ENCODE peak calls at places on chromosomes 11 and 22, in seven cellular contexts. J, P, I, G, V, H and R are unnamed samples.

GRCh38 chr22:24952837-24953293 is 349 bp downstream of the KIAA1671 start:
- DNase-seq in V (no peak), H (peak), G (peak), I (peak), P (peak), J (no peak), R (peak)

GRCh38 chr11:12162652-12163051 is 52.3 kb downstream of the MICAL2 start:
- DNase-seq in G (no peak), V (no peak), H (no peak), J (no peak), I (no peak), P (no peak), R (no peak)

GRCh38 chr11:12301379-12301778 is 76.0 kb upstream of the PARVA start:
- DNase-seq in J (no peak), I (no peak), V (no peak), G (no peak), P (no peak), H (no peak), R (no peak)

GRCh38 chr11:68306636-68307035 is 5.8 kb upstream of the LRP5 start:
- DNase-seq in H (no peak), P (no peak), G (no peak), I (no peak), J (no peak), V (no peak), R (no peak)

GRCh38 chr11:18617688-18618340 is 16.3 kb downstream of the SPTY2D1 start:
- DNase-seq in G (peak), I (no peak), P (no peak), J (no peak), V (peak), H (no peak), R (no peak)

GRCh38 chr11:16347928-16348685 is 8.2 kb downstream of the SOX6 start:
- DNase-seq in H (no peak), G (no peak), J (no peak), P (no peak), V (no peak), I (peak), R (no peak)

GRCh38 chr11:120172921-120173705 is 35.2 kb upstream of the TRIM29 start:
- DNase-seq in G (no peak), J (no peak), H (peak), V (no peak), P (no peak), I (no peak), R (peak)

GRCh38 chr11:129639300-129639699 is 176.3 kb upstream of the TMEM45B start:
- DNase-seq in V (no peak), G (peak), H (no peak), P (no peak), J (peak), I (peak), R (no peak)

GRCh38 chr11:129947474-129947873 is 52.1 kb upstream of the NFRKB start:
- DNase-seq in H (no peak), G (no peak), P (no peak), V (no peak), J (no peak), I (no peak), R (no peak)

GRCh38 chr11:125082611-125083311 is 19.7 kb downstream of the SLC37A2 start:
- DNase-seq in G (peak), I (peak), J (peak), H (no peak), P (no peak), V (no peak), R (peak)

GRCh38 chr22:19759459-19759993 is 1.1 kb upstream of the TBX1 start:
- DNase-seq in V (no peak), H (no peak), J (no peak), I (no peak), G (no peak), P (no peak), R (no peak)

GRCh38 chr11:78727816-78728215 is 153.2 kb upstream of the NARS2 start:
- DNase-seq in G (no peak), P (no peak), H (no peak), V (no peak), J (no peak), I (no peak), R (no peak)

GRCh38 chr11:93770160-93770559 is 13.9 kb upstream of the MED17 start:
- DNase-seq in V (no peak), I (no peak), P (no peak), H (no peak), J (no peak), G (no peak), R (no peak)

GRCh38 chr11:93773601-93774200 is 10.4 kb upstream of the MED17 start:
- DNase-seq in G (no peak), J (no peak), P (no peak), I (no peak), V (no peak), H (no peak), R (no peak)

GRCh38 chr11:93772123-93772522 is 12.0 kb upstream of the MED17 start:
- DNase-seq in H (no peak), G (no peak), J (no peak), P (no peak), I (no peak), V (no peak), R (no peak)

GRCh38 chr11:93773045-93773477 is 11.0 kb upstream of the MED17 start:
- DNase-seq in H (no peak), I (no peak), P (no peak), J (no peak), G (no peak), V (no peak), R (no peak)

GRCh38 chr11:93775289-93775688 is 8.8 kb upstream of the MED17 start:
- DNase-seq in J (no peak), P (no peak), I (no peak), G (peak), H (no peak), V (no peak), R (no peak)
- TF ChIP-seq CTCF in J (peak), P (no peak), I (peak), G (peak), H (peak), V (peak), R (no peak)

DNA sequence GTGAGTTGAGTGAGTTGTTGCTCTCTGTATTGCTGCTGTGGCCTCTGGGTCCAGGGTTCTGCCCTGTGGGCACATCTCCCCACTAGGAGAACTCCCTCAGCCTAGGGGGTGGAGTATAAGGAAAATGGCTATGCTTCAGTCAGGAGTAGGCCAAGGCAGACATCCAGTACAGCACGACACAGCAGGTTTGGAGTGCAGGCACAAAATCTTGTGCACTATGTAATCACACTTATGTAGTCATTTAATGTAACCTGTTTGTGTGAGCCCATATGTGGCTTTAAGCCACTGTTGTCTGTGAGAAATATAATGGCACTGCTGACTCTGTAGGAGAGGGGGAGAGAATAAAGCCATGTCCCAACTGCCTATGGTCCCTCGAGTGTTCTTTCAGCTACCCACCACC is 90.1 kb downstream of the CCDC83 start:
- DNase-seq in J (no peak), V (no peak), I (no peak), P (no peak), G (no peak), H (no peak), R (no peak)
- TF ChIP-seq CTCF in J (no peak), V (no peak), I (no peak), P (no peak), G (no peak), H (no peak), R (no peak)

GRCh38 chr22:50215297-50216049 is 14.7 kb downstream of the SELENOO start:
- DNase-seq in V (no peak), J (no peak), H (no peak), G (no peak), P (no peak), I (no peak), R (no peak)

GRCh38 chr22:50218153-50218995 is 17.6 kb downstream of the SELENOO start:
- DNase-seq in P (peak), G (no peak), I (no peak), V (no peak), J (no peak), H (no peak), R (no peak)

GRCh38 chr22:50217543-50218152 is 16.8 kb downstream of the SELENOO start:
- DNase-seq in J (no peak), P (no peak), I (no peak), V (no peak), H (no peak), G (no peak), R (no peak)

GRCh38 chr22:50216161-50216683 is 15.4 kb downstream of the SELENOO start:
- DNase-seq in G (no peak), V (no peak), J (no peak), I (no peak), H (no peak), P (no peak), R (no peak)

DNA sequence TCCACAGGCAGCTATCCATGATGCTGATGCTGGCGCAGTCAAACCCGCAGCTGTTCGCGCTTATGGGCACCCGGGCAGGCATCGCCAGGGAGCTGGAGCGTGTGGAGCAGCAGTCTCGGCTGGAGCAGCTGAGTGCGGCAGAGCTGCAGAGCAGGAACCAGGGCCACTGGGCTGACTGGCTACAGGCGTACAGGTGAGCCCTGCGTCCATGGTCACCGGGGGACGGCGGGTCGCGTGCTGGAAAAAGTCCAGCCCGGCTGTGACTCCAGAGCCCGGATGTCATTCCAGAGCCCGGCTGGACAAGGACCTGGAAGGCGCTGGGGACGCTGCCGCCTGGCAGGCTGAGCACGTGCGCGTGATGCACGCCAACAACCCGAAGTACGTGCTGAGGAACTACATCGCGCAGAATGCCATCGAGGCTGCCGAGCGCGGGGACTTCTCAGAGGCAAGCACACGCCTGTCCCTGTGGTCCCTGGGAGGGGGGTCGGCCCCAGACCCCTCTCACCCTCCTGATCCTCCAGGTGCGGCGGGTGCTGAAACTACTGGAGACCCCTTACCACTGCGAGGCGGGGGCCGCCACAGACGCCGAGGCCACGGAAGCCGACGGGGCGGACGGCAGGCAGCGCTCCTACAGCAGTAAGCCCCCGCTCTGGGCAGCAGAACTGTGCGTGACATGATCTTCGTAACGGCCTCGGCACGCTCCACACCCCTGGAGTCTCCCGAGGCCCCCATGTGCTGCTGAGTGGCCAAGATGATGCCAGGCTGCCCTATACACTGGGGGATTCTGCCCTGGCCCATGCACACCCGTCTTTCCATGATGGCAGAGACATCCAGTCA is 16.1 kb downstream of the SELENOO start:
- DNase-seq in H (no peak), I (no peak), V (no peak), P (no peak), G (no peak), J (no peak), R (no peak)
- TF ChIP-seq CTCF in H (no peak), I (no peak), V (no peak), P (no peak), G (no peak), J (no peak), R (no peak)

GRCh38 chr11:97140885-97141494 is 751.2 kb downstream of the JRKL start:
- DNase-seq in V (peak), P (no peak), I (peak), H (no peak), J (no peak), G (no peak), R (no peak)
- TF ChIP-seq CTCF in V (peak), P (peak), I (peak), H (peak), J (peak), G (peak), R (peak)

GRCh38 chr22:22834783-22835182 is 52.8 kb upstream of the IGLL5 start:
- DNase-seq in G (no peak), H (no peak), P (no peak), J (no peak), I (no peak), V (no peak), R (no peak)

GRCh38 chr22:22833488-22833887 is 54.1 kb upstream of the IGLL5 start:
- DNase-seq in I (no peak), G (no peak), J (no peak), V (no peak), H (no peak), P (no peak), R (no peak)

GRCh38 chr22:22835242-22835641 is 52.4 kb upstream of the IGLL5 start:
- DNase-seq in G (no peak), I (no peak), P (no peak), J (no peak), V (no peak), H (no peak), R (no peak)

GRCh38 chr22:22833059-22833458 is 54.6 kb upstream of the IGLL5 start:
- DNase-seq in P (no peak), G (no peak), H (no peak), V (no peak), J (no peak), I (no peak), R (no peak)

DNA sequence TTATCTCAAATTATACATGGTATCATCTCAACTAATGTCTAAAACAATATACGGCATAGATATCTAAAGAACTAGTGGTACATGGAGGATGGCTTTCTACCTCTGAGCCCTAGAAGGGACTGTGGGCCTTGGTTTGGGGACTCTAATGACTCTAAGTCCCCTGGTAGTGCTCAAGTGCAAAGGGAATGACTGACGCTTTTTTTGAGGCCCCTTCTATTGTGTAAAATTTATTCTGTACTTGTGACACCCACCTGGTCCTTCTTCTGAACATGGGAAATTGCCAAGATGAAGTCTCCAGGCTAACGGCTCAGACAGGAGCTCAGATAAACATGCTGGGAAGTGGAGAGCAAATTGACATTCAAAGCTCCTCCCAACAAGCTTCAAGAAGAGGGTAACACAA is 53.4 kb upstream of the IGLL5 start:
- DNase-seq in J (no peak), H (no peak), G (no peak), V (no peak), I (no peak), P (no peak), R (no peak)
- TF ChIP-seq CTCF in J (no peak), H (no peak), G (no peak), V (no peak), I (no peak), P (no peak), R (no peak)

DNA sequence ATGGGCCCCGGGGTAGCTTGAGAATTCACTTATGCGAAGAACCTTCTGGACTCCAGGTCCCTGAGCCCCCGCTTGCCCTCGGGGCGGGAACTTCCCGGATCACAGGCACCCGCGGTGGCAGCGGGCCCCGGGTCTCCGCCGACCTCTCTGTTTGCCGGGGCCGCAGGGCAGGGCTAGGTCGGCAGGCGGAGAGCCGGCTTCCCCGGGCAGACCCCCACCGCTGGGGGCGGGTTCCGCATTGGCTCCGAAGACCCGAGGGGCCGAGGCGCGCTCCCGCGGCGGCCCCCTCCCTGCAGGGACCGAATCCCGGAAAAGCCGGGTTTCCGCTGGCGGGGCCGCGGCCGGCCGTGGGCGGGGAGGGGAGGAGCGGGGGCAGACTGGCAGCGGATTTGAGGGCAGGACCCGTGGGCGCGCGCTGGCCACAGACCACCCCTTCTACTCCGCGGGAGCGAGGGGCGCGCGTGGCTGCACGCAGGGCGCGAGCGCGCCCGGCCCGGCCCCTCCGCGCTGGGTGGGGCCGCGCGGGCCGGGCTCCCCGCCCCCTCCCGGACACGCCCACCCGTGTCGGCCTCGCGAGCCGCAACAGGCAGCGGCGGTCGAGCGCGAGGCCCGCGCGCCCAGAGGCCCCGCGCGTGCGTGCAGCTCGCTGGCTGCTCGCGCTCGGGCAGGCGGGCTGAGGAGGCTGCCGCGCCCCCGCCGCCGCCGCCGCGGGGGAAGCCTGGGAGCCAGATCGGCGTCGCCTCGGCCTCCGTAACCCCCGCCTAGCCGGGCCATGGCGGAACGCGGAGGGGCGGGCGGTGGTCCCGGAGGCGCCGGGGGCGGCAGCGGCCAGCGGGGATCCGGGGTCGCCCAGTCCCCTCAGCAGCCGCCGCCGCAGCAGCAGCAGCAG is at the start of gene PACS1:
- DNase-seq in G (peak), H (peak), J (peak), V (peak), I (peak), P (peak), R (peak)
- TF ChIP-seq CTCF in G (no peak), H (peak), J (no peak), V (no peak), I (peak), P (no peak), R (no peak)

GRCh38 chr11:73734996-73735395 is 25.9 kb downstream of the RAB6A start:
- DNase-seq in V (no peak), H (no peak), J (no peak), I (no peak), G (no peak), P (no peak), R (no peak)

GRCh38 chr11:73728000-73728399 is 32.9 kb downstream of the RAB6A start:
- DNase-seq in J (no peak), P (no peak), H (no peak), I (no peak), G (no peak), V (no peak), R (no peak)

GRCh38 chr11:73726825-73727224 is 34.0 kb downstream of the RAB6A start:
- DNase-seq in V (no peak), I (no peak), H (no peak), J (no peak), G (no peak), P (no peak), R (no peak)

DNA sequence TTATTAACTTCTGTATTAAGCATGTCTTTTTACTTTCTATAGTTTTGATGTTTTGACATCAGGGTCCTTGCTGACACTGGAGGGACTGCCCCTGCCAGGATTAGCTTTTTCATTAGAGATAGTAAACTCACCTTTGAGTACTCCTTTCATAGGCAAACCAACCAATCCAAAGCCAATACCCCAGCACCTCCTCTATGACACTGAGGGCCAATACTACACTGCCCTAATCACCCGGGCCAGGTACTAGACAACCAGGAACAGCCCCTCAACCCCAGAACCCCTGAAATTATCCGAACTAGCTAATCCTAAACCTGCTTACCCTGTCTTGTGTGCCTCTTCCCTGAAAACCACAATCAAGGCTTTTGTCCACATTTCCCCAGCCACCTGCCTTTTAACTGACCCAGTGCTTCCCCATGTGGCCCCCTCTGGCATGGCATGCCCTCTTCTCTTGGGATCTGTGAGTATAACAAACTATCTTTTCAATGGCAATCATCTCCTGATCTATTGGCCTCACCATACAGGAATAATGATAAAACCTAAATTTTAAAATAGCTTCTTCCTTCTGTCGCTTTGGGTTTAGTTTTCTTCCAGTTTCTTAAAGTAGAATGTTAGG is 31.2 kb downstream of the RAB6A start:
- DNase-seq in H (no peak), G (no peak), V (no peak), P (peak), I (no peak), J (no peak), R (no peak)
- TF ChIP-seq CTCF in H (peak), G (peak), V (peak), P (peak), I (peak), J (peak), R (no peak)

GRCh38 chr22:30490399-30490798 is 15.1 kb downstream of the SEC14L4 start:
- DNase-seq in V (peak), G (no peak), H (no peak), P (no peak), I (no peak), J (no peak), R (no peak)
- TF ChIP-seq CTCF in V (peak), G (no peak), H (no peak), P (no peak), I (peak), J (peak), R (no peak)

DNA sequence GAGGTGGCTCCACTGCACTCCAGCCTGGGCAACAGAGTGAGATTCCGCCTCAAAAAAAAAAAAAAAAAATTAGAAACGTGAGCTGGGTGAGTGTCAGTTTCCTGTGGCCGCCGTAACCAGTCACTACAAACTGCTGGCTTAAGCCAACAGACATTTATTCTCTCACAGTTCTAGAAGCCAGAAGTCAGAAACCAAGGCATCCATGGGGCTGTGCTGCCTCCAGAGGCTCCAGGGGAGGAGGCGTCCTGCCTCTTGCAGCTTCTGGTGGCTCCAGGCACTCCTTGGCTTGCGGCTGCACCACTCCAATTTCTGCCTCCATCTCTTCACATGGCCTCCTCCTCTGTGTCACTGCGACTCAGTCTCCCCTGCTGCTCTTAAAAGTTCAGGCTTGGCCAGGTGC is 11.1 kb upstream of the KIAA0930 start:
- DNase-seq in J (no peak), P (no peak), G (no peak), I (no peak), H (no peak), V (no peak), R (no peak)
- TF ChIP-seq CTCF in J (no peak), P (no peak), G (no peak), I (no peak), H (no peak), V (no peak), R (no peak)